ENCODE peak calls at places on chromosomes 13 and 19, in seven cellular contexts. A is fibroblast of pulmonary artery, D is WERI-Rb-1, C is kidney, U is BE2C, G is ascending aorta, B is AG04450. L is an unnamed sample.

GRCh38 chr13:47215741-47216140 is 318.9 kb upstream of the HTR2A start:
- DNase-seq in A (peak), D (no peak), C (no peak), U (peak), G (no peak), B (peak), L (peak)

GRCh38 chr13:73603646-73604045 is 530.6 kb downstream of the KLF12 start:
- DNase-seq in A (no peak), D (no peak), C (no peak), U (no peak), G (no peak), B (no peak), L (no peak)

GRCh38 chr19:1468274-1469199 is 10.5 kb downstream of the C19orf25 start:
- DNase-seq in A (peak), D (no peak), C (peak), U (no peak), G (no peak), B (no peak), L (peak)

GRCh38 chr19:39362682-39363657 is 20.7 kb downstream of the SAMD4B start:
- DNase-seq in A (peak), D (no peak), C (no peak), U (no peak), G (no peak), B (no peak), L (peak)

GRCh38 chr19:29945017-29945416 is 3.0 kb downstream of the URI1 start:
- DNase-seq in A (no peak), D (no peak), C (no peak), U (no peak), G (no peak), B (no peak), L (no peak)

GRCh38 chr13:75610466-75610865 is 25.7 kb upstream of the LMO7 start:
- DNase-seq in A (no peak), D (no peak), C (no peak), U (no peak), G (no peak), B (no peak), L (no peak)

GRCh38 chr19:49811328-49811727 is 1.8 kb downstream of the FUZ start:
- DNase-seq in A (no peak), D (no peak), C (no peak), U (no peak), G (no peak), B (no peak), L (no peak)

GRCh38 chr19:7983995-7984837 is 21.2 kb downstream of the ELAVL1 start:
- DNase-seq in A (no peak), D (no peak), C (peak), U (no peak), G (no peak), B (no peak), L (no peak)

GRCh38 chr13:23678768-23679167 is 108.6 kb downstream of the TNFRSF19 start:
- DNase-seq in A (no peak), D (no peak), C (no peak), U (no peak), G (no peak), B (no peak), L (peak)

GRCh38 chr13:31982540-31982939 is 49.0 kb upstream of the FRY start:
- DNase-seq in A (peak), D (no peak), C (no peak), U (peak), G (peak), B (peak), L (peak)

GRCh38 chr19:55907286-55907685 is 24.9 kb downstream of the NLRP13 start:
- DNase-seq in A (no peak), D (no peak), C (no peak), U (no peak), G (no peak), B (no peak), L (no peak)
- H3K4me3 ChIP-seq in A (no peak), D (no peak), C (no peak), U (no peak), G (no peak), B (no peak), L (no peak)

DNA sequence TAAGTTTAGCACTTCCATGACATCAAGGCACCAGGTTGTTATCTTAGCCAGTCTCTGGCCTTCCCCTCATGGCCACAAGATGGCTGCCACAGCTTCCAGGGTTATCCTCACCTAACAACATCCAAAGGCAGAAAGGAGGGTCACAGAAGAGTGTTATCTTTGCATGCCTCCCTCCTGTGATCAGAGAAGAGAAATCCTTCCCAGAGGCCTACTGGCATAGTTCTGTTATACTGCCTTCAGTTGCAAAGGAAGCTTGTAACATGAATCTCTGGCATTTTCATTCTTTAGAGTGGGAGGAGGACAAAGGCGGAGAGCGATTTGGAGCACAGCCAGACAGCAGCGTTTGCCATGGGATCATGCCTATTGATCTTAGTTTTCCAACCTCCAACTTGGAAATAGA is 135.6 kb downstream of the DNAJC15 start:
- DNase-seq in A (peak), D (no peak), C (no peak), U (no peak), G (no peak), B (peak), L (peak)
- TF ChIP-seq CTCF in A (peak), D (no peak), C (no peak), U (peak), G (no peak), B (peak), L (peak)

DNA sequence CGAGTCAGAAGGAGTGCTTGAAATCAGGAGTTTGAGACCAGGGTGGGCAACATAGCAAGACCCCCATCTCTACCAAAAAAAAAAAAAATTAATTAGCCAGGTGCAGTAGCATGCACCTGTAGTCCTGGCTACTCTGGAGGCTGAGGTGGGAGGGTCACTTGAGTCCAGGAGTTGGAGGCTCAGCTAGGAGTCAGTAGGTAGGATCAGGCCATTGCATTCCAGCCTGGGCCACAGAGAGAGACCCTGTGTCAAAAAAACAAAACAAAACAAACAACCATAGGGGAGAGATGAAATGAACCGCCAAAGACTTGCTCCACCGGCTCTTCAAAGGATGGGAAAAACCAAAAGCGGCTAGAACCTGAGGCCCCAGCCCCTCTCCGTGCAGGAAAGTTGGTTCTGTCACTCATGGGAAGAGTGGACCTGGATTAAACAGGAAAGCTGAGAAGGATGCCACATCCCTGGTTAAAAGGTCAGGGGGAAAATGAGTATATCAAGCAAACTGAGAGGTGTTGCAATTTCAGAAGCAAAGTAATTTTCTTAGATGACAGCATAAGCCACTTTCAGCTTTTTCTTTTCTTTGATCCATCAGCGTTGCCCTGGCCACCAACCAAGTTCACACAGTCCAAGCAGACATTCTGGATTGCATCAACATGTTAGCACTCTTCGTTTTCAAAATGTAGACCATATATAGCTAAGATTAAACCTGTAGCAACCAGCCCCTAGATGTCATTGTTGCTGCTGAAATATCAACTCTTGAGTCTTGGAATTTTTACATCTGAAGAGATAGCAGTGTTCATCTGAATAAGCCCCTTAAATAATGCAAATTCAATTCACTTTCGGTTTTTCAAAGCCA is 8.9 kb upstream of the ZNF507 start:
- DNase-seq in A (peak), D (no peak), C (no peak), U (no peak), G (no peak), B (no peak), L (peak)
- H3K4me3 ChIP-seq in A (peak), D (no peak), C (no peak), U (no peak), G (peak), B (peak), L (peak)

GRCh38 chr13:33242984-33243617 is 42.5 kb downstream of the STARD13 start:
- DNase-seq in A (no peak), D (no peak), C (no peak), U (no peak), G (no peak), B (no peak), L (no peak)
- TF ChIP-seq CTCF in A (no peak), D (no peak), C (no peak), U (no peak), G (no peak), B (no peak), L (no peak)

DNA sequence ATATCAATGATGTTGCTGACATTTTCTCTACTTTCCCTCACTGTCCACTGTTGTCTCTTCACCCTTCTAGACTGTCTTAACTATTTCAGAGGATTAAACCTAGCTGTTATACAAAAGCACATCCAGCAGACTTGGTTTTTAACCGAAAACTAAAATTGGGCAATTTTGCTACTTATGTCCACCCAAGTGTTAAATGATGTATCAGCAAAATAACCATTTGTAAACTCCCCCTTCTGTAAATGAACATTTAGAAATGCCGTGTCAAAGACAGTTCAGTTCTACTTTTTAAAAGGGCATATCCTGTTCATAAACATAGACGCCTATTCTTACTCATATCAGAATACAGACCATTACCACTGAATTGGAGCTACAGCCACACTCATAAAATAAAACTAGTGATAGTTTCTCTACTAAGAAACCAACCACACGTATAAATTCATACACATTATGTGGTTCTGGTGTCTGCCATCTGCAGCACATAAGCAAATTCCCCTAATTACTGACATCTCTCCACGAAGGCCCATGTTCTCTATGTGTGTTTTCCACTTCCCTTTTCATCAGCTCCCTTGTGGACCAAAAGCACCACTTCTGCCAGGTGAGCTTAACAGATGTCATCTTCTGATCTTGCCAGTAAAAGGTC is 1091.8 kb downstream of the PCDH9 start:
- DNase-seq in A (no peak), D (no peak), C (no peak), U (no peak), G (no peak), B (no peak), L (no peak)
- H3K4me3 ChIP-seq in A (no peak), D (no peak), C (no peak), U (no peak), G (no peak), B (no peak), L (no peak)

DNA sequence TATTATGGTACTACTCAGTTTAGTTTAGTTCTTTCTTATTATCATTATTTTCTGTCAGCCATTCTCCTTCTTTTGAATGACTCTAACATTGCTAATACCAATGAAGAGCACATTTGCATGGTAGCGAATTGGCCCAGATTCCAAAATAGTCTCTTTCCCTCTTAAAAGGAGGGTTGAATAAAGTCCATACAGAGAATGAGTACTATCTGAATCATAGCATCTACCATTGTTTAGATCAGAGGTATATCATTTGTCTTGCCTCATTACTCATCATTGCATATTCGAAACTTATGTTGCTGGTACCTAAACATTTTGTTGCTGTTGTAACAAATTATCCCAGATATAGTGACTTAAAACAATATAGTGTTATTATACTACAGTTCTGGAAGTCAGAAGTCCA is 1235.3 kb upstream of the ATXN8OS start:
- DNase-seq in A (no peak), D (no peak), C (no peak), U (no peak), G (no peak), B (no peak), L (no peak)
- TF ChIP-seq CTCF in A (no peak), D (no peak), C (no peak), U (no peak), G (no peak), B (no peak), L (no peak)

GRCh38 chr19:52066258-52066866 is 17.7 kb upstream of the ZNF432 start:
- DNase-seq in A (no peak), D (no peak), C (no peak), U (no peak), G (no peak), B (no peak), L (no peak)

GRCh38 chr19:52070496-52070895 is 21.9 kb upstream of the ZNF432 start:
- DNase-seq in A (peak), D (no peak), C (no peak), U (no peak), G (no peak), B (no peak), L (no peak)

GRCh38 chr19:52069653-52070052 is 21.0 kb upstream of the ZNF432 start:
- DNase-seq in A (no peak), D (no peak), C (no peak), U (no peak), G (no peak), B (no peak), L (no peak)

GRCh38 chr19:52065399-52065798 is 16.8 kb upstream of the ZNF432 start:
- DNase-seq in A (no peak), D (no peak), C (no peak), U (no peak), G (no peak), B (no peak), L (no peak)
- H3K4me3 ChIP-seq in A (no peak), D (no peak), C (peak), U (no peak), G (no peak), B (no peak), L (no peak)

DNA sequence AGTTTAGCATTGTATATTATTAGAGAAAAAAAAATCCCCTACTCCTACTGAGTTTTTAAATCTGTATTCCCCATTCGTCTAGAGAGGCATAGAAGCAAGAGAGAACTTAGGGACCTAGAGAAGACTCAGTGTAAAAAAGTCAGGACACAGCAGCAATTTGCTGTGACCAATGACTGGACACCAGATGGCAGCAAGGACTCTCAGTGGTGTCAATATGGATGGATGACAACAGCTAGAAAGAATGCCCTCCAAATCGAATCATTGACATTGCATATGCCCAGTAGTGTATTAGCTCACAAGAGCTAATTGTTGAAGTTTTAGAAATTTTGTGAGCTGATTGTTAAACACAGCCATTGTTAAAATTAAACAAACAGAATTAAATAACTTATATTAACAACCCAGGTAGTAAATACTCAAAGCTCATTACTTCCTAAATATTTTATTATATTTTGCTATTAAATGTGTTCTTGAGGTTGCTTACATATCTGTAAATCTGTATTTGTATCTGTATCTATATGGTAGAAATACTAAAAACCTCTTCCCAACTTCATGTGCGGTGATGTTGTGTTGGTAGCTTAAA is 43.9 kb downstream of the SIAH3 start:
- DNase-seq in A (peak), D (peak), C (no peak), U (peak), G (peak), B (no peak), L (peak)
- TF ChIP-seq CTCF in A (peak), D (peak), C (peak), U (peak), G (no peak), B (peak), L (peak)

GRCh38 chr19:41499899-41500298 is 56.9 kb downstream of the ERICH4 start:
- DNase-seq in A (no peak), D (no peak), C (no peak), U (no peak), G (no peak), B (no peak), L (no peak)

GRCh38 chr19:41505105-41505504 is 62.1 kb downstream of the ERICH4 start:
- DNase-seq in A (no peak), D (no peak), C (no peak), U (no peak), G (no peak), B (no peak), L (no peak)

GRCh38 chr19:41500443-41500842 is 57.5 kb downstream of the ERICH4 start:
- DNase-seq in A (no peak), D (no peak), C (no peak), U (no peak), G (no peak), B (no peak), L (no peak)

GRCh38 chr19:41501854-41502253 is 58.9 kb downstream of the ERICH4 start:
- DNase-seq in A (no peak), D (no peak), C (no peak), U (no peak), G (no peak), B (no peak), L (no peak)
- H3K4me3 ChIP-seq in A (no peak), D (no peak), C (no peak), U (no peak), G (no peak), B (no peak), L (no peak)

GRCh38 chr13:20967340-20967739 is 64.8 kb upstream of the XPO4 start:
- DNase-seq in A (no peak), D (no peak), C (no peak), U (no peak), G (no peak), B (no peak), L (no peak)

GRCh38 chr13:20972731-20973130 is 70.2 kb upstream of the XPO4 start:
- DNase-seq in A (no peak), D (no peak), C (no peak), U (no peak), G (no peak), B (no peak), L (no peak)

GRCh38 chr13:20968745-20969144 is 66.2 kb upstream of the XPO4 start:
- DNase-seq in A (no peak), D (no peak), C (no peak), U (no peak), G (no peak), B (no peak), L (no peak)

GRCh38 chr13:20964904-20965303 is 62.4 kb upstream of the XPO4 start:
- DNase-seq in A (no peak), D (no peak), C (no peak), U (no peak), G (no peak), B (no peak), L (peak)

DNA sequence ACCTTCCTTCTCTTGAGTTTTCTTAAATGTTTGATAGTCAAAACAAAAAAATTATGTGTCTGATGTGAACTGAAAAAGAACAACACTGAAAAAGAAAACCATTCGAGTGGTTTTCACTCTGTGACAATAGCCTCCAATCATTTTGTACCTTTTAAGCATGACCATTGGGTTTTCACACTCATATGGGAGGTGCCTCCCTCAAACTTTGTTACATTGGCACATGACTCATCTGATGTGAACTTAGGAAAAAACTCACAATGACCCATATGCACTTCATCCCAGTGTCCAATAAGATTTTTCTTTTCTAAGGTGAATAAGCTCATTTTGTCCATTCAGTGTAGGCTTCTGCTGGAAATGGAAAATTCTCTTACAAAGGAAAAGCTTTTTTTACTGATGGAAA is 66.6 kb upstream of the XPO4 start:
- DNase-seq in A (peak), D (no peak), C (no peak), U (no peak), G (no peak), B (no peak), L (peak)
- TF ChIP-seq CTCF in A (no peak), D (no peak), C (no peak), U (no peak), G (no peak), B (no peak), L (no peak)

L was measured in AG10803.